ENCODE peak calls at places on chromosomes 16 and 17, in four cellular contexts. O, U, V and K are unnamed samples.
A peak's percentile ranks its signal among the peaks of the same experiment; 100 is the strongest.

GRCh38 chr16:49628148-49628547 is 227.8 kb downstream of the ZNF423 start:
- DNase-seq in O (no peak), U (no peak), V (no peak), K (no peak)

GRCh38 chr17:72563952-72564351 is 443.1 kb downstream of the SOX9 start:
- DNase-seq in O (no peak), U (no peak), V (no peak), K (no peak)

GRCh38 chr16:88634141-88634993 is 4.0 kb upstream of the IL17C start:
- DNase-seq in O (no peak), U (peak; percentile 53), V (no peak), K (peak; percentile 57)

GRCh38 chr16:75385507-75386152 is 47.7 kb downstream of the CFDP1 start:
- DNase-seq in O (no peak), U (no peak), V (no peak), K (no peak)

GRCh38 chr17:69414408-69415274 is at the start of gene MAP2K6:
- DNase-seq in O (peak; percentile 49), U (peak; percentile 81), V (peak; percentile 91), K (peak; percentile 85)

GRCh38 chr17:50514388-50514787 is 6.1 kb downstream of the MYCBPAP start:
- DNase-seq in O (no peak), U (no peak), V (no peak), K (no peak)

GRCh38 chr16:87295661-87296531 is 21.3 kb downstream of the C16orf95 start:
- DNase-seq in O (no peak), U (no peak), V (no peak), K (no peak)

GRCh38 chr16:20598832-20599469 is 22.8 kb upstream of the ACSM2B start:
- DNase-seq in O (no peak), U (no peak), V (no peak), K (no peak)

GRCh38 chr17:68646626-68647526 is 45.7 kb upstream of the FAM20A start:
- DNase-seq in O (no peak), U (peak; percentile 60), V (no peak), K (no peak)

GRCh38 chr16:59633996-59634579 is 900.0 kb upstream of the GOT2 start:
- DNase-seq in O (no peak), U (no peak), V (no peak), K (no peak)

GRCh38 chr17:46863383-46864121 is 12.2 kb downstream of the WNT9B start:
- DNase-seq in O (no peak), U (no peak), V (no peak), K (no peak)

GRCh38 chr17:48047113-48047740 is 932 bp upstream of the NFE2L1 start:
- DNase-seq in O (no peak), U (no peak), V (peak; percentile 41), K (no peak)

GRCh38 chr17:82734987-82735866 is at the start of gene FN3K:
- DNase-seq in O (peak; percentile 57), U (peak; percentile 74), V (peak; percentile 92), K (peak; percentile 58)

GRCh38 chr17:27494192-27495091 is 38.2 kb downstream of the KSR1 start:
- DNase-seq in O (peak; percentile 63), U (peak; percentile 87), V (peak; percentile 83), K (peak; percentile 93)

GRCh38 chr17:10144976-10145375 is 53.4 kb downstream of the GAS7 start:
- DNase-seq in O (no peak), U (no peak), V (no peak), K (no peak)

GRCh38 chr17:10155334-10156081 is 42.9 kb downstream of the GAS7 start:
- DNase-seq in O (no peak), U (no peak), V (no peak), K (no peak)

GRCh38 chr17:10144456-10144855 is 54.0 kb downstream of the GAS7 start:
- DNase-seq in O (no peak), U (no peak), V (no peak), K (no peak)

GRCh38 chr17:10151667-10152496 is 46.5 kb downstream of the GAS7 start:
- DNase-seq in O (no peak), U (peak; percentile 27), V (peak; percentile 74), K (no peak)

GRCh38 chr17:10149573-10150399 is 48.6 kb downstream of the GAS7 start:
- DNase-seq in O (no peak), U (no peak), V (no peak), K (no peak)
- TF ChIP-seq EP300 in O (peak; percentile 70), U (no peak), V (no peak), K (no peak)

GRCh38 chr17:55340726-55341125 is 76.0 kb downstream of the HLF start:
- DNase-seq in O (no peak), U (no peak), V (no peak), K (no peak)
- H3K27ac ChIP-seq in O (no peak overlapping the region), U (no peak overlapping the region), V (no peak overlapping the region), K (no peak overlapping the region)

GRCh38 chr16:2229091-2229490 is 5.7 kb downstream of the E4F1 start:
- DNase-seq in O (no peak), U (no peak), V (no peak), K (peak; percentile 73)
- H3K36me3 ChIP-seq in O (peaks cover 76% of the 10 kb centered on the region), U (peaks cover 67% of the 10 kb centered on the region), V (peaks cover 49% of the 10 kb centered on the region), K (peaks cover 56% of the 10 kb centered on the region)

GRCh38 chr16:11627822-11628457 is 40.3 kb upstream of the SNN start:
- DNase-seq in O (peak; percentile 38), U (peak; percentile 58), V (peak; percentile 74), K (no peak)
- TF ChIP-seq EP300 in O (no peak), U (no peak), V (no peak), K (no peak)